ENCODE peak calls at places on chromosomes 6 and 20, in six cellular contexts. One of them, this sample, is unnamed.
A peak's percentile ranks its signal among the peaks of the same experiment; 100 is the strongest.

GRCh38 chr6:70124882-70125535 is 177.9 kb downstream of the COL9A1 start:
- DNase-seq in NCI-H510A treated with DMSO at 0.1 percent for 48 hours: no peak
- DNase-seq in endodermal cell: no peak
- DNase-seq in activated CD8-positive, alpha-beta memory T cell treated with anti-CD3 and anti-CD28 coated beads for 4 hours: no peak
- DNase-seq in activated CD4-positive, alpha-beta T cell treated with anti-CD3 and anti-CD28 coated beads for 24 hours: no peak
- DNase-seq in HT1080: peak; percentile 87
- DNase-seq in this sample: no peak

GRCh38 chr20:30922129-30922528 is 335.3 kb upstream of the DEFB115 start:
- DNase-seq in NCI-H510A treated with DMSO at 0.1 percent for 48 hours: no peak
- DNase-seq in endodermal cell: no peak
- DNase-seq in activated CD8-positive, alpha-beta memory T cell treated with anti-CD3 and anti-CD28 coated beads for 4 hours: no peak
- DNase-seq in activated CD4-positive, alpha-beta T cell treated with anti-CD3 and anti-CD28 coated beads for 24 hours: no peak
- DNase-seq in HT1080: no peak
- DNase-seq in this sample: no peak

GRCh38 chr6:38216451-38216850 is 396.9 kb downstream of the ZFAND3 start:
- DNase-seq in NCI-H510A treated with DMSO at 0.1 percent for 48 hours: no peak
- DNase-seq in endodermal cell: peak; percentile 17
- DNase-seq in activated CD8-positive, alpha-beta memory T cell treated with anti-CD3 and anti-CD28 coated beads for 4 hours: no peak
- DNase-seq in activated CD4-positive, alpha-beta T cell treated with anti-CD3 and anti-CD28 coated beads for 24 hours: no peak
- DNase-seq in HT1080: no peak
- DNase-seq in this sample: no peak

GRCh38 chr6:24524801-24525200 is 30.0 kb downstream of the ALDH5A1 start:
- DNase-seq in NCI-H510A treated with DMSO at 0.1 percent for 48 hours: peak; percentile 3
- DNase-seq in endodermal cell: peak; percentile 73
- DNase-seq in activated CD8-positive, alpha-beta memory T cell treated with anti-CD3 and anti-CD28 coated beads for 4 hours: no peak
- DNase-seq in activated CD4-positive, alpha-beta T cell treated with anti-CD3 and anti-CD28 coated beads for 24 hours: no peak
- DNase-seq in HT1080: peak; percentile 31
- DNase-seq in this sample: no peak

GRCh38 chr20:37808752-37809070 is 94.2 kb upstream of the VSTM2L start:
- DNase-seq in NCI-H510A treated with DMSO at 0.1 percent for 48 hours: no peak
- DNase-seq in endodermal cell: no peak
- DNase-seq in activated CD8-positive, alpha-beta memory T cell treated with anti-CD3 and anti-CD28 coated beads for 4 hours: no peak
- DNase-seq in activated CD4-positive, alpha-beta T cell treated with anti-CD3 and anti-CD28 coated beads for 24 hours: no peak
- DNase-seq in HT1080: no peak
- DNase-seq in this sample: no peak

GRCh38 chr20:25532971-25533391 is 52.4 kb downstream of the NINL start:
- DNase-seq in NCI-H510A treated with DMSO at 0.1 percent for 48 hours: no peak
- DNase-seq in endodermal cell: no peak
- DNase-seq in activated CD8-positive, alpha-beta memory T cell treated with anti-CD3 and anti-CD28 coated beads for 4 hours: no peak
- DNase-seq in activated CD4-positive, alpha-beta T cell treated with anti-CD3 and anti-CD28 coated beads for 24 hours: no peak
- DNase-seq in HT1080: no peak
- DNase-seq in this sample: no peak

GRCh38 chr6:149860834-149861602 is 3.1 kb downstream of the LRP11 start:
- DNase-seq in NCI-H510A treated with DMSO at 0.1 percent for 48 hours: peak; percentile 18
- DNase-seq in endodermal cell: no peak
- DNase-seq in activated CD8-positive, alpha-beta memory T cell treated with anti-CD3 and anti-CD28 coated beads for 4 hours: no peak
- DNase-seq in activated CD4-positive, alpha-beta T cell treated with anti-CD3 and anti-CD28 coated beads for 24 hours: no peak
- DNase-seq in HT1080: no peak
- DNase-seq in this sample: no peak

GRCh38 chr6:134453792-134454510 is 136.0 kb upstream of the SGK1 start:
- DNase-seq in NCI-H510A treated with DMSO at 0.1 percent for 48 hours: peak; percentile 51
- DNase-seq in endodermal cell: peak; percentile 71
- DNase-seq in activated CD8-positive, alpha-beta memory T cell treated with anti-CD3 and anti-CD28 coated beads for 4 hours: no peak
- DNase-seq in activated CD4-positive, alpha-beta T cell treated with anti-CD3 and anti-CD28 coated beads for 24 hours: no peak
- DNase-seq in HT1080: no peak
- DNase-seq in this sample: no peak

GRCh38 chr6:53888931-53889330 is 94.1 kb downstream of the LRRC1 start:
- DNase-seq in NCI-H510A treated with DMSO at 0.1 percent for 48 hours: no peak
- DNase-seq in endodermal cell: no peak
- DNase-seq in activated CD8-positive, alpha-beta memory T cell treated with anti-CD3 and anti-CD28 coated beads for 4 hours: no peak
- DNase-seq in activated CD4-positive, alpha-beta T cell treated with anti-CD3 and anti-CD28 coated beads for 24 hours: no peak
- DNase-seq in HT1080: no peak
- DNase-seq in this sample: no peak

GRCh38 chr20:63315240-63315981 is 22.4 kb downstream of the COL20A1 start:
- DNase-seq in NCI-H510A treated with DMSO at 0.1 percent for 48 hours: no peak
- DNase-seq in endodermal cell: no peak
- DNase-seq in activated CD8-positive, alpha-beta memory T cell treated with anti-CD3 and anti-CD28 coated beads for 4 hours: no peak
- DNase-seq in activated CD4-positive, alpha-beta T cell treated with anti-CD3 and anti-CD28 coated beads for 24 hours: no peak
- DNase-seq in HT1080: no peak
- DNase-seq in this sample: no peak

GRCh38 chr6:79544299-79544927 is 7.2 kb upstream of the LCA5 start:
- DNase-seq in NCI-H510A treated with DMSO at 0.1 percent for 48 hours: no peak
- DNase-seq in endodermal cell: no peak
- DNase-seq in activated CD8-positive, alpha-beta memory T cell treated with anti-CD3 and anti-CD28 coated beads for 4 hours: no peak
- DNase-seq in activated CD4-positive, alpha-beta T cell treated with anti-CD3 and anti-CD28 coated beads for 24 hours: no peak
- DNase-seq in HT1080: peak; percentile 3
- DNase-seq in this sample: no peak

GRCh38 chr6:109351231-109352132 is 30.8 kb downstream of the CD164 start:
- DNase-seq in NCI-H510A treated with DMSO at 0.1 percent for 48 hours: no peak
- DNase-seq in endodermal cell: no peak
- DNase-seq in activated CD8-positive, alpha-beta memory T cell treated with anti-CD3 and anti-CD28 coated beads for 4 hours: no peak
- DNase-seq in activated CD4-positive, alpha-beta T cell treated with anti-CD3 and anti-CD28 coated beads for 24 hours: no peak
- DNase-seq in HT1080: peak; percentile 63
- DNase-seq in this sample: no peak